ENCODE peak calls at places on chromosome 9, in six cellular contexts. Y is gastrocnemius medialis, C is ovary, X is prostate gland, K is Panc1, O is neural progenitor cell. W is an unnamed sample.

GRCh38 chr9:113978954-113979712 is 99.0 kb downstream of the AMBP start:
- DNase-seq in O (no peak), K (no peak), C (no peak), X (no peak), Y (no peak), W (no peak)

GRCh38 chr9:120377268-120378150 is 202.5 kb downstream of the CDK5RAP2 start:
- DNase-seq in O (no peak), K (no peak), C (no peak), Y (no peak), X (no peak), W (no peak)

GRCh38 chr9:109258619-109259321 is 62.1 kb downstream of the EPB41L4B start:
- DNase-seq in Y (no peak), X (no peak), C (peak), K (no peak), O (peak), W (no peak)

GRCh38 chr9:135045264-135046155 is 42.0 kb upstream of the OLFM1 start:
- DNase-seq in O (no peak), K (no peak), C (peak), X (no peak), Y (no peak), W (no peak)

GRCh38 chr9:133163559-133164208 is at the start of gene GBGT1:
- DNase-seq in X (no peak), Y (peak), C (peak), O (peak), K (no peak), W (no peak)

GRCh38 chr9:682633-683508 is 158.6 kb upstream of the DMRT1 start:
- DNase-seq in C (no peak), X (no peak), O (peak), Y (no peak), K (no peak), W (no peak)

GRCh38 chr9:82790868-82791267 is 272.1 kb downstream of the RASEF start:
- DNase-seq in Y (no peak), K (no peak), C (no peak), X (no peak), O (no peak), W (no peak)

GRCh38 chr9:133948571-133949485 is 43.3 kb downstream of the VAV2 start:
- DNase-seq in X (no peak), K (no peak), O (no peak), C (no peak), Y (no peak), W (no peak)

GRCh38 chr9:85079374-85079773 is 409.8 kb downstream of the NTRK2 start:
- DNase-seq in C (no peak), Y (no peak), O (no peak), K (no peak), X (no peak), W (no peak)

GRCh38 chr9:93954436-93955355 is at the start of gene BARX1:
- DNase-seq in Y (no peak), C (no peak), O (peak), K (no peak), X (no peak), W (no peak)

GRCh38 chr9:86723351-86723750 is 224.0 kb downstream of the GAS1 start:
- DNase-seq in X (no peak), O (no peak), Y (no peak), K (no peak), C (no peak), W (no peak)

GRCh38 chr9:100856238-100856637 is 172.3 kb upstream of the PLPPR1 start:
- DNase-seq in Y (no peak), K (no peak), C (no peak), X (no peak), O (no peak), W (no peak)

GRCh38 chr9:1708215-1708614 is 306.9 kb upstream of the SMARCA2 start:
- DNase-seq in O (no peak), K (no peak), X (no peak), C (no peak), Y (no peak), W (no peak)

GRCh38 chr9:5110867-5111681 is 74.4 kb downstream of the INSL6 start:
- DNase-seq in K (no peak), O (no peak), Y (no peak), C (no peak), X (no peak), W (no peak)

GRCh38 chr9:134858051-134858841 is 22.4 kb upstream of the FCN2 start:
- DNase-seq in K (no peak), C (peak), Y (no peak), X (peak), O (no peak), W (no peak)

GRCh38 chr9:84697494-84698114 is 28.1 kb downstream of the NTRK2 start:
- DNase-seq in K (peak), C (peak), X (peak), O (peak), Y (peak), W (no peak)

GRCh38 chr9:76213751-76214150 is 180.5 kb downstream of the RFK start:
- DNase-seq in O (no peak), X (no peak), Y (no peak), K (no peak), C (no peak), W (no peak)

GRCh38 chr9:125541840-125542243 is 165.2 kb downstream of the MAPKAP1 start:
- DNase-seq in K (no peak), C (no peak), X (no peak), O (no peak), Y (no peak), W (no peak)

DNA sequence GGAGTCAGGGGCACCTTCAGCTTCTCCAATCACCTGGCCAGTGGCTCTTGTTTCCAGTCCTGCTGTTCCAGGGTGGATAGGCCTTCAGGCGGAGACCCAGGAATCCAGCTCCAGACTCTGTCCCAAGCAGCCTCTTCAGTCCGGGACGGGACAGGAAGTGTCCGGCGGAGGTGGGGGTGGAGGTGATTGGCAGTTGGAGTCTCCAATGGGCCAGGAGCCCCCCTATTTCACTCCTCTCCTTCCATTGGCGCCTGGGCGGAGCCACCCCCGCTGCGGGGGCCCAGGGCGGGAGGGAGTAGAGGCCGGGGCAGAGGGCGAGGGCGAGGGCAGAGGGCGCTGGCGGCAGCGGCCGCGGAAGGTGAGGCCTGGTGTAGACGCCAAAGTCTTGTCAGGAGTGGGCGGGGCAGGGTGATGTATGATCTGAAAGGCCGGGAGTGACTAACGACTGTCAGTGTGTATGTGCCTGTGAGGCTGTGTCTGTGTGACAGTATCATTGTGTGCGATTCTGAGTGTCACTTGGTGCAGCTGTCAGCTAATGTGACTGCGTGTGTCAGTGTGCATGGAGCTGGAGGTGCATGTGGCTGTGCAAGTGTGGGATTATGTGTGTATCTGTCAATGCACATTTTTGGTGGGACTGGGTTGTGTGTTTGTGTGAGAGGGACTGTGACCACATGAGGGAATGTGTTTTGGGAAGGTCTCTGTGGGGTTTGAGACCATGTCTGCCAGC is at the start of gene IL11RA:
- DNase-seq in K (peak), O (peak), C (peak), X (peak), Y (peak), W (no peak)
- H3K27ac ChIP-seq in K (peak), O (no peak), C (peak), X (peak), Y (peak), W (peak)

GRCh38 chr9:116383133-116383532 is 229.5 kb downstream of the PAPPA start:
- DNase-seq in C (no peak), Y (no peak), O (no peak), K (no peak), X (no peak), W (no peak)

GRCh38 chr9:116381350-116381749 is 227.8 kb downstream of the PAPPA start:
- DNase-seq in O (no peak), K (no peak), C (no peak), Y (no peak), X (no peak), W (no peak)

GRCh38 chr9:116383956-116384355 is 230.4 kb downstream of the PAPPA start:
- DNase-seq in C (no peak), O (no peak), X (no peak), K (no peak), Y (no peak), W (no peak)

GRCh38 chr9:116380496-116380995 is 227.0 kb downstream of the PAPPA start:
- DNase-seq in K (no peak), C (no peak), X (no peak), O (no peak), Y (no peak), W (no peak)

DNA sequence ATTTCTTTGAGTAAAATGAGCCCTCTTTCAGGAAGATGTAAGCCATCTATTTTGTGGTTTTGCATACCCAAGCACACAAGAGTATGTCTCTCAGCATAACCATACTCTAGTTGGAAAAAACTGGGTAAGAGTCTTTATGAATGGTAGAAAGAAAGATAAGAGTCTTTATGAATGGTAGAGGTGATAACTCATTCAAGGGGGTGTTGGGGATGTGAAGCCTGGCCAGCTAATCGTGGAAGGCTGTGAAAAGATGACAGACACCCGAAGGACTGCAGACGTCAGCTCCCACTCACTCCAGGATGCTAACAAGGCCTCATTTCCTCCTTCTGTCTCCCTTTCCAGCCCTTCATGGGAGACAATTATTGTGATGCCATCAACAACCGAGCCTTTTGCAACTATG is 228.5 kb downstream of the PAPPA start:
- DNase-seq in K (no peak), O (no peak), X (no peak), C (no peak), Y (no peak), W (no peak)
- H3K27ac ChIP-seq in K (no peak), O (no peak), X (no peak), C (no peak), Y (no peak), W (no peak)

GRCh38 chr9:110370316-110370715 is 32.7 kb upstream of the TXNDC8 start:
- DNase-seq in C (no peak), O (no peak), K (no peak), X (no peak), Y (no peak), W (no peak)

GRCh38 chr9:110371411-110372013 is 33.8 kb upstream of the TXNDC8 start:
- DNase-seq in K (no peak), C (no peak), O (no peak), Y (no peak), X (no peak), W (no peak)
- H3K27ac ChIP-seq in K (no peak), C (no peak), O (no peak), Y (no peak), X (no peak), W (no peak)

DNA sequence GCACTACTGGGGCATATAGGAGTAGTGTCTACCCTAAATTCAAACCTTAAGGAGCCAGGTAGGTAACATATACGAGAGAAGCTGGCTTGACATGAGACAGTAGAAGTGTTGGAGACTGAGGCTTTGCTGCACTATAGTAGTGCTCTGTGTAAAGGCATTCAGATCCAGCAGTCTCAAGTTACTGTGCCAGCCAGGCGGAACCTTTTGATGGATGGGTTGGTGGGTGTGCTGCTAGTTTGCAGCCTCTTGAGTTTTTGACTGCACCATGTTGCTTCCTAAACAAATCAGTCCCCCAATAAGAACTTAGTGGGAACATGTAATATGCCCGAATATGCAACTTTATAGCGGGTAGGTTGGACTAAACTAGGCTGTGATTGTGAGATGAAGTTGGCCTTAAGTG is 1.5 kb downstream of the CLTA start:
- DNase-seq in C (no peak), K (no peak), O (peak), Y (no peak), X (no peak), W (no peak)
- H3K27ac ChIP-seq in C (no peak), K (peak), O (no peak), Y (peak), X (no peak), W (peak)

GRCh38 chr9:13992136-13992798 is 321.7 kb downstream of the NFIB start:
- DNase-seq in C (no peak), Y (no peak), O (no peak), X (no peak), K (no peak), W (no peak)
- H3K27ac ChIP-seq in C (no peak), Y (peak), O (no peak), X (no peak), K (no peak), W (no peak)

GRCh38 chr9:129224618-129225017 is 46.6 kb upstream of the IER5L start:
- DNase-seq in O (no peak), Y (no peak), X (no peak), C (no peak), K (no peak), W (no peak)
- H3K27ac ChIP-seq in O (no peak), Y (peak), X (no peak), C (peak), K (no peak), W (no peak)